ENCODE peak calls at places on chromosomes 1 and 21, in four cellular contexts. B is upper lobe of left lung, H is HS-5, Q is heart left ventricle. M is an unnamed sample.

GRCh38 chr1:4165901-4166300 is 265.8 kb upstream of the C1orf174 start:
- DNase-seq in Q (no peak), H (no peak), B (no peak), M (no peak)

GRCh38 chr1:14679027-14679688 is 80.7 kb downstream of the KAZN start:
- DNase-seq in Q (no peak), B (no peak), H (no peak), M (no peak)

GRCh38 chr21:33157303-33157702 is 72.4 kb upstream of the IFNAR2 start:
- DNase-seq in H (no peak), Q (no peak), B (no peak), M (peak; percentile 10)

GRCh38 chr1:17696417-17697301 is 58.5 kb upstream of the ACTL8 start:
- DNase-seq in B (no peak), H (peak; percentile 22), Q (no peak), M (peak; percentile 55)

GRCh38 chr1:177739780-177740179 is 230.1 kb downstream of the SEC16B start:
- DNase-seq in H (no peak), Q (no peak), B (no peak), M (no peak)

GRCh38 chr1:62389531-62389930 is 47.3 kb upstream of the USP1 start:
- DNase-seq in B (no peak), Q (no peak), H (no peak), M (no peak)

GRCh38 chr1:29629814-29630516 is 393.6 kb downstream of the PTPRU start:
- DNase-seq in Q (no peak), H (no peak), B (no peak), M (no peak)

GRCh38 chr1:115134231-115134630 is 44.9 kb upstream of the TSPAN2 start:
- DNase-seq in Q (no peak), H (no peak), B (no peak), M (no peak)

GRCh38 chr1:107993920-107994319 is 28.9 kb upstream of the VAV3 start:
- DNase-seq in B (no peak), H (no peak), Q (no peak), M (peak; percentile 10)

GRCh38 chr1:109133815-109134214 is 19.9 kb downstream of the ELAPOR1 start:
- DNase-seq in B (peak; percentile 78), Q (peak; percentile 44), H (no peak), M (no peak)

GRCh38 chr1:201468501-201468843 is 516 bp downstream of the PHLDA3 start:
- DNase-seq in B (peak; percentile 31), Q (peak; percentile 43), H (no peak), M (peak; percentile 63)

GRCh38 chr21:34363733-34364132 is at the start of gene KCNE2:
- DNase-seq in Q (no peak), B (no peak), H (no peak), M (no peak)

GRCh38 chr1:203296456-203297073 is 8.8 kb upstream of the BTG2 start:
- DNase-seq in Q (no peak), H (no peak), B (no peak), M (no peak)

GRCh38 chr1:222880586-222880985 is 65.7 kb downstream of the DISP1 start:
- DNase-seq in Q (no peak), H (no peak), B (no peak), M (no peak)

GRCh38 chr21:37535672-37536071 is 169.1 kb downstream of the DYRK1A start:
- DNase-seq in Q (no peak), B (no peak), H (no peak), M (no peak)

GRCh38 chr1:160161965-160162705 is 10.7 kb downstream of the ATP1A4 start:
- DNase-seq in H (no peak), Q (peak; percentile 29), B (peak; percentile 39), M (peak; percentile 39)

GRCh38 chr1:153404768-153405167 is 11.6 kb upstream of the S100A7A start:
- DNase-seq in Q (peak; percentile 52), B (peak; percentile 80), H (no peak), M (peak; percentile 7)

GRCh38 chr1:150563340-150564038 is 14.3 kb downstream of the ADAMTSL4 start:
- DNase-seq in B (peak; percentile 89), Q (peak; percentile 74), H (no peak), M (peak; percentile 59)

GRCh38 chr1:239930646-239931262 is 160.9 kb upstream of the FMN2 start:
- DNase-seq in Q (no peak), B (no peak), H (peak; percentile 29), M (no peak)

GRCh38 chr1:68313736-68314594 is 81.6 kb upstream of the WLS start:
- DNase-seq in H (no peak), B (no peak), Q (no peak), M (peak; percentile 25)

GRCh38 chr1:12047120-12047876 is 15.8 kb upstream of the TNFRSF8 start:
- DNase-seq in H (no peak), Q (no peak), B (no peak), M (no peak)

GRCh38 chr21:44691686-44692085 is 5.3 kb upstream of the KRTAP10-12 start:
- DNase-seq in H (no peak), Q (no peak), B (no peak), M (no peak)

GRCh38 chr1:31644560-31645273 is at the start of gene PEF1:
- DNase-seq in Q (peak; percentile 100), B (peak; percentile 99), H (peak; percentile 97), M (peak; percentile 99)

M was measured in lung microvascular endothelial cell.